ENCODE peak calls at places on chromosomes 16 and 17, in five cellular contexts. Q is hepatocyte, N is heart left ventricle, T is astrocyte, X is tibial artery. J is an unnamed sample.

GRCh38 chr16:67169011-67169451 is 1.3 kb upstream of the NOL3 start:
- DNase-seq in T (no peak), X (no peak), N (no peak), Q (no peak), J (no peak)

GRCh38 chr16:17578921-17579876 is 108.4 kb upstream of the XYLT1 start:
- DNase-seq in Q (peak; percentile 85), N (peak; percentile 30), X (peak; percentile 68), T (peak; percentile 85), J (peak; percentile 71)

GRCh38 chr17:77153487-77153886 is 12.7 kb downstream of the SEC14L1 start:
- DNase-seq in N (no peak), Q (no peak), T (no peak), X (no peak), J (peak; percentile 87)

GRCh38 chr17:32854834-32855389 is 22.0 kb downstream of the MYO1D start:
- DNase-seq in N (no peak), T (no peak), X (no peak), Q (peak; percentile 21), J (no peak)

GRCh38 chr17:41315814-41316430 is 412 bp upstream of the KRTAP17-1 start:
- DNase-seq in N (no peak), T (no peak), Q (no peak), X (no peak), J (no peak)

GRCh38 chr16:15667091-15667742 is 17.2 kb downstream of the NDE1 start:
- DNase-seq in T (no peak), N (no peak), X (no peak), Q (no peak), J (no peak)

GRCh38 chr17:66508896-66509843 is 206.8 kb downstream of the PRKCA start:
- DNase-seq in N (no peak), X (no peak), T (peak; percentile 87), Q (peak; percentile 40), J (peak; percentile 87)

GRCh38 chr16:66939366-66939765 is 4.0 kb downstream of the CES2 start:
- DNase-seq in N (peak; percentile 8), X (no peak), T (no peak), Q (no peak), J (no peak)

GRCh38 chr17:35185849-35186248 is 8.3 kb downstream of the SLC35G3 start:
- DNase-seq in Q (no peak), N (no peak), T (no peak), X (no peak), J (no peak)

GRCh38 chr16:75648265-75649076 is 898 bp downstream of the TERF2IP start:
- DNase-seq in Q (peak; percentile 92), X (peak; percentile 89), T (peak; percentile 46), N (peak; percentile 86), J (peak; percentile 54)

GRCh38 chr16:79528281-79528680 is 72.3 kb downstream of the MAF start:
- DNase-seq in Q (no peak), T (no peak), N (no peak), X (no peak), J (peak; percentile 12)

GRCh38 chr16:88502371-88502770 is 49.3 kb downstream of the ZFPM1 start:
- DNase-seq in T (no peak), N (no peak), X (no peak), Q (no peak), J (no peak)

GRCh38 chr16:9489823-9490467 is 398.5 kb downstream of the HAPSTR1 start:
- DNase-seq in Q (peak; percentile 21), T (no peak), X (no peak), N (peak; percentile 63), J (no peak)

GRCh38 chr17:80283116-80283852 is 22.6 kb downstream of the RNF213 start:
- DNase-seq in T (no peak), X (no peak), Q (no peak), N (no peak), J (no peak)

GRCh38 chr17:66834426-66834918 is 445 bp upstream of the CACNG5 start:
- DNase-seq in X (no peak), Q (no peak), T (no peak), N (no peak), J (no peak)

DNA sequence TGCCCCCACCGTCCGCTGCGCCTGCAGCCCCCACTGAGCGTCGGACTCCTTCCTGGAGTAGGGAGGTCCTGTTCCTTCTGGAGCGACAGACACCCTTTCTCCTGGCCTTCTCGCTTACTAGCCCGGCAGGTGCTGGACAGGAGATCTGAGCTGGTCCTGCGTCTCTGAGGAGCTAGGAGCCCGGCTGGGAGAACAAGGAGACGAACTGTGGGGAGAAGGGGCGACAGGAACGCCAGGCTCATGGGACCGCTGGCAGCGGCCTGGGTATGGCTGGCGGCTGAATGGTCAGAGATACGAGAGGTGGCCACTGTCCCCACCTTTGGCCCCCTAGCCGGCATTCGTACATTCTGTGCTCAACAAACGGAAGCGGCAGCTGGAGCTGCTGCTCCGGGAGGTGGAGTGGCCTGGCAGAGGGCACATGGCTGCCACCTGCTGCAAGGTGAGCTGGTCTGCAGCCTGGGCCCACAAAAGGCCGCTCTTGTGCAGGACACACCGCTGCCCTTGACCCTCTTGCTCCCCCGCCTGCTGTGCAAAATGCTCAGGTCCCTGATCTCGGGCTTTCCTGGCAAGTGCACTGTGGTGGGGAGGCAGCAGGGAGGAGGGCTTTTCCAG is 2066.7 kb downstream of the TP53TG3F start:
- DNase-seq in N (no peak), T (no peak), Q (no peak), X (no peak), J (no peak)
- H3K9me3 ChIP-seq in N (no peaks in the 10 kb centered on the region), T (peaks cover 20% of the 10 kb centered on the region), Q (no peaks in the 10 kb centered on the region), X (no peaks in the 10 kb centered on the region), J (no peaks in the 10 kb centered on the region)

GRCh38 chr17:62673614-62674362 is 46.3 kb downstream of the MRC2 start:
- DNase-seq in T (no peak), N (no peak), Q (no peak), X (no peak), J (no peak)

GRCh38 chr17:62674363-62674739 is 46.9 kb downstream of the MRC2 start:
- DNase-seq in X (no peak), T (no peak), N (no peak), Q (no peak), J (no peak)

GRCh38 chr17:62671553-62671952 is 44.1 kb downstream of the MRC2 start:
- DNase-seq in T (no peak), N (no peak), X (no peak), Q (no peak), J (no peak)

GRCh38 chr17:62674841-62675240 is 47.4 kb downstream of the MRC2 start:
- DNase-seq in X (no peak), T (no peak), N (no peak), Q (no peak), J (no peak)

GRCh38 chr17:62672957-62673356 is 45.5 kb downstream of the MRC2 start:
- DNase-seq in X (no peak), T (no peak), Q (no peak), N (no peak), J (no peak)
- H3K4me3 ChIP-seq in X (no peak overlapping the region), T (no peak overlapping the region), Q (no peak overlapping the region), N (no peak overlapping the region), J (no peak overlapping the region)

GRCh38 chr16:35185366-35186044 is 1726.1 kb downstream of the TP53TG3F start:
- DNase-seq in T (no peak), X (no peak), N (no peak), Q (no peak), J (no peak)
- H3K9me3 ChIP-seq in T (peaks cover 10% of the 10 kb centered on the region), X (no peaks in the 10 kb centered on the region), N (no peaks in the 10 kb centered on the region), Q (no peaks in the 10 kb centered on the region), J (no peaks in the 10 kb centered on the region)

GRCh38 chr16:3876695-3877094 is 3.8 kb downstream of the CREBBP start:
- DNase-seq in N (no peak), X (no peak), T (peak; percentile 39), Q (no peak), J (no peak)
- H3K4me3 ChIP-seq in N (no peak overlapping the region), X (peak overlapping the region; percentile 8), T (peak overlapping the region; percentile 10), Q (no peak overlapping the region), J (no peak overlapping the region)

DNA sequence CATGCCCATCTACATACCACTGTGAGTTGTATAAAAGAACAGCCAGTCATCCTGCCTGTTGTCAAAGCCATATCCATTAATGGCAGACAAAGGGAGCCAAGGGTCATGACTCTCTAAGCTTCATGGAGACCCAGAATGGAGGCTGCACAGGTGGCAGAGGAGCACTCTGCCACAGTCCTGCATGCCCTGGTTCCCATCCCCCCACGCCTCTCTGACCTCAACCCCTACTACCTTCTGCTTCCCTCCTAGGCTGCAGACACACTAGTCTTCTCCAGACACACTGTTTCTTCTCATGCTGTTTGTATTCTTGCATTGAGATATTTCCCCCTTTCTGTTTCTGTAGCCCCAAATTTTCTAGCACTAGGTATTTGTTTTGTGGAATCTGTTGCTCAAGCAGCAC is 27.2 kb downstream of the SHISA6 start:
- DNase-seq in N (no peak), T (no peak), X (no peak), Q (no peak), J (no peak)
- H3K9me3 ChIP-seq in N (no peaks in the 10 kb centered on the region), T (peaks cover 15% of the 10 kb centered on the region), X (peaks cover 5% of the 10 kb centered on the region), Q (no peaks in the 10 kb centered on the region), J (peaks cover 7% of the 10 kb centered on the region)

DNA sequence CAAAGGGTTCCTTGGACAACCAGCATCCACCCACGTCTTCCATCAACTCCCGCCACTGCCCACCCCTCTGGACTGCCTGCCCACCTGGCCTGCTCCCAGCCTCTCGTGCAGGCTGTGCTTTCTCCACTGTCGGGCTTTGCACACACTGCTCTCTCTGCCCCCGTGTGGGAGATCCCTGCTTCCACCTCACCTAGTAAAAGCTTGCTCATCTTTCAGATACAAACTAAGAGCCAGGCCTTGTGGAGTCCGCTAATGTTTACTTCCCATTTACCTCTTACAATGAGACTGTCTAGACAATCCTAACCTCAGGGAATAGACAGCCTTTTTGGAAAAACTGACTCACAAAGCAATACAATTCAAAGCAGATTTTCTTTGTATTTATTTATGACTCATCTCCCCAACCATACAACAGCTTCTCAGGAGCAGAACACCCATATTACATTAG is 67.6 kb downstream of the USP31 start:
- DNase-seq in T (peak; percentile 87), X (no peak), Q (peak; percentile 20), N (no peak), J (no peak)
- H3K4me3 ChIP-seq in T (no peak overlapping the region), X (no peak overlapping the region), Q (no peak overlapping the region), N (no peak overlapping the region), J (no peak overlapping the region)

J was measured in MG63.